ENCODE peak calls at places on chromosome 7, in nine cellular contexts. P is OCI-LY7, I is HCT116, K is MM.1S, G is GM23248, C is neural progenitor cell, H is hepatocyte, L is SK-N-SH, W is PC-3. D is an unnamed sample.

GRCh38 chr7:85685901-85686300 is 499.0 kb upstream of the SEMA3D start:
- DNase-seq in P (no peak), I (no peak), K (no peak), G (peak; percentile 53), C (no peak), H (no peak), L (no peak), W (peak; percentile 77), D (no peak)

GRCh38 chr7:152076324-152076821 is 50.9 kb downstream of the GALNT11 start:
- DNase-seq in P (peak; percentile 40), I (peak; percentile 16), K (no peak), G (peak; percentile 3), C (peak; percentile 67), H (peak; percentile 22), L (peak; percentile 39), W (peak; percentile 31), D (peak; percentile 83)

GRCh38 chr7:51613911-51614344 is 297.3 kb upstream of the COBL start:
- DNase-seq in P (no peak), I (no peak), K (no peak), G (no peak), C (no peak), H (no peak), L (no peak), W (no peak), D (no peak)

GRCh38 chr7:122550545-122550944 is 148.4 kb downstream of the RNF133 start:
- DNase-seq in P (no peak), I (no peak), K (no peak), G (no peak), C (no peak), H (no peak), L (no peak), W (peak; percentile 4), D (peak; percentile 23)

GRCh38 chr7:91201731-91202130 is 62.5 kb upstream of the FZD1 start:
- DNase-seq in P (no peak), I (no peak), K (no peak), G (no peak), C (peak; percentile 68), H (no peak), L (peak; percentile 16), W (no peak), D (no peak)

GRCh38 chr7:121610243-121610642 is 214.1 kb upstream of the FAM3C start:
- DNase-seq in P (no peak), I (no peak), K (no peak), G (no peak), C (no peak), H (no peak), L (no peak), W (no peak), D (no peak)

GRCh38 chr7:149450821-149451220 is 10.0 kb downstream of the ZNF777 start:
- DNase-seq in P (no peak), I (no peak), K (no peak), G (no peak), C (no peak), H (no peak), L (no peak), W (no peak), D (no peak)

GRCh38 chr7:116929021-116929420 is 24.3 kb upstream of the ST7 start:
- DNase-seq in P (no peak), I (no peak), K (no peak), G (no peak), C (no peak), H (no peak), L (no peak), W (peak; percentile 25), D (no peak)

GRCh38 chr7:33742521-33742920 is 162.8 kb upstream of the BMPER start:
- DNase-seq in P (no peak), I (no peak), K (no peak), G (no peak), C (no peak), H (no peak), L (no peak), W (no peak), D (no peak)

GRCh38 chr7:33743594-33743993 is 161.7 kb upstream of the BMPER start:
- DNase-seq in P (no peak), I (no peak), K (no peak), G (peak; percentile 72), C (no peak), H (no peak), L (no peak), W (peak; percentile 21), D (no peak)

GRCh38 chr7:33745934-33746333 is 159.4 kb upstream of the BMPER start:
- DNase-seq in P (no peak), I (no peak), K (no peak), G (peak; percentile 34), C (no peak), H (no peak), L (no peak), W (peak; percentile 42), D (no peak)

GRCh38 chr7:33742999-33743587 is 162.2 kb upstream of the BMPER start:
- DNase-seq in P (no peak), I (no peak), K (no peak), G (peak; percentile 9), C (no peak), H (no peak), L (no peak), W (no peak), D (no peak)

DNA sequence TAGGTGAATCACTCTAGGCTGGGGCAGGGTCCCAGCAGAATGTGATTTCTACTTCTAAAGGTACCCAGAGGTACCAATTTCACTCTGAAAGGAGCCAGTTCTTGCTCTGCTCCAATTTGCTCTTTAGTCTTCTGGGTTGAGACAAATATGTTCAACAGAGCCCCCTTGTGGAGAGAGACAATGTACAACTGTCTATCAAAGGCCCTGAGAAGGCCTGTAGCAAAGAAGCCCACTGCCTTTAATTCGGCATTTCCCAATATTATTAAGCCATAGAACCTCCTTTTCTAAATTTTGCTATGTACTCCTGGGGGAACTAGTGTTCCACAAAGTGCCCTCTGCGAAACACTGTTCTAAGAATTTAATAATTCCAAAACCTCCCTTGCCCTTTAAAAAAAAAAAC is 161.0 kb upstream of the BMPER start:
- DNase-seq in P (peak; percentile 69), I (peak; percentile 21), K (peak; percentile 41), G (peak; percentile 14), C (peak; percentile 63), H (peak; percentile 32), L (no peak), W (peak; percentile 42), D (peak; percentile 72)
- TF ChIP-seq EZH2phosphoT487 in P (no peak), I (no peak), K (no peak), G (no peak), C (no peak), H (no peak), L (no peak), W (no peak), D (no peak)

GRCh38 chr7:139667377-139667776 is 110.4 kb downstream of the HIPK2 start:
- DNase-seq in P (no peak), I (no peak), K (no peak), G (peak; percentile 46), C (no peak), H (no peak), L (no peak), W (no peak), D (no peak)
- TF ChIP-seq EZH2phosphoT487 in P (no peak), I (no peak), K (no peak), G (no peak), C (no peak), H (no peak), L (no peak), W (no peak), D (no peak)

DNA sequence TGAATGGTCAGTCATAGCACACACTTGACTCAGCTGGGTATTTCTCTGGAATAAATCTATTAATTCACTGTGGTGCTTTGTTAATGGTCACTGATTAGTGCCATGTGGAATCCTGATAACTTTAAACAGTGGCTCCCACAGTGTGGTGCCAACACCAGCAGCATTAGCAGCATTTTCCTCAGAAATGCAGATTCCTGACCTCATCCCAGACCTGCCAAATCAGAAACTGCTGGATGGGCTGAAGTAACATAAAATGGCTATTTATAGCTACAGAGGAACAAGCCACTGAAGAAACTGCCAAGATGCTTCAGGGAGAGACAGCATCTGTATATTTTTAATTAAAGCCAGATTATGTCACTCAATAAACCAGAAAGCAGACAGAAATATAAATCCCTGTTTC is 178.6 kb downstream of the AMPH start:
- DNase-seq in P (no peak), I (no peak), K (no peak), G (peak; percentile 73), C (no peak), H (peak; percentile 7), L (no peak), W (no peak), D (no peak)
- TF ChIP-seq EZH2phosphoT487 in P (no peak), I (no peak), K (no peak), G (no peak), C (no peak), H (peak; percentile 49), L (no peak), W (no peak), D (no peak)

GRCh38 chr7:72321637-72322036 is 90.5 kb downstream of the CALN1 start:
- DNase-seq in P (no peak), I (no peak), K (no peak), G (no peak), C (no peak), H (no peak), L (no peak), W (no peak), D (no peak)
- TF ChIP-seq EZH2phosphoT487 in P (no peak), I (no peak), K (no peak), G (no peak), C (no peak), H (no peak), L (no peak), W (no peak), D (no peak)

DNA sequence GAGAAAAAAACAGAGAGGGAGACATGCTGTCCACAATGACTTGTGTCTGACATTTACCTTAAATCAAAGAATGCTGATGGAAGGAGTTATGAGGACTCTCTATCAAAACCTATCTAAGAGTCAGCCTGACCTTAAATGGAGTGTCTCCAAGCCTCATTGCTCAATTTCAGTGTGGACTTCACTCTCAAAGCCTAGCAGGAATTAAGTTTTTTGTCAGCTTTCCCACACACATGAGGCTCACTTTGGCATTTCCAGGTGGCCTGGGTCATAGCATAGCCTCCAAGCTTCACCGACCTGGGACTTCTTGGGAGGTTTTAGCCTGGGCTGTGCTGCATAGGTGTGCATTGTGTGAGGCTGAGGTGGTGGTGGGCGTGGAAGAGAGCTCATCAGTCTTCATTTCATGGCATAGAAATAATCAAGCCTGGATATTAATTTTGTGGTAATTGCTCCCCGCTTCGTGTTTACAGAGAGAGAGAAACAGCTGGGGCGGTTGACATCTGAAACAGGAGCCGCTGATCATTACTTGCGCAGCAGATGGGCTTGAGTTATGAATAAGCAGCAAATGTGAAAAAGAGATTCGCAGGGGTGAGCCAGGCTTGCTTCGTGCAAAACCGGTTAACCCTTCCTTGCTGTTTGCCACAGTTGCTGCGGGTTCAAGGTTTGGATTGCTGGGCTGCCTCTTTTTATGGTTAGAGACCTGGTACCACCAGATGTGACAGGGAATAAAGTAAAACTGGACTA is 647.8 kb downstream of the INHBA start:
- DNase-seq in P (no peak), I (no peak), K (no peak), G (no peak), C (no peak), H (no peak), L (no peak), W (no peak), D (no peak)
- TF ChIP-seq EZH2phosphoT487 in P (no peak), I (no peak), K (no peak), G (no peak), C (no peak), H (no peak), L (no peak), W (no peak), D (no peak)

D was measured in GM23338.